ENCODE peak calls at places on chromosomes 13 and 19, in ten cellular contexts. K is stimulated activated effector memory CD8-positive, alpha-beta T cell treated with anti-CD3 and anti-CD28 coated beads, Interleukin-12 subunit alpha, Interleukin-12 subunit beta, amount 100 ng/mL, for 72 hours; E is activated CD4-positive, alpha-beta T cell treated with anti-CD3 and anti-CD28 coated beads, Interleukin-2, amount 10 ng/mL, durations not matched to agents 7 days and 5 days; A is GOT3; J is aorta; B is left colon; X is neural crest cell; H is putamen; S is NCI-H1417; F is RPMI7951. Y is an unnamed sample.

GRCh38 chr19:29578349-29578748 is 27.7 kb upstream of the POP4 start:
- DNase-seq in A (no peak), B (no peak), H (no peak), J (no peak), S (no peak), E (no peak), F (no peak), X (no peak), K (no peak), Y (no peak)

GRCh38 chr13:32595306-32595705 is 9.1 kb downstream of the PDS5B start:
- DNase-seq in K (no peak), A (no peak), E (no peak), F (no peak), J (no peak), X (no peak), B (no peak), H (no peak), S (no peak), Y (no peak)

GRCh38 chr19:10230155-10230903 is 802 bp downstream of the S1PR2 start:
- DNase-seq in J (peak; percentile 87), A (no peak), B (peak; percentile 55), K (peak; percentile 68), H (no peak), S (no peak), E (peak; percentile 56), F (no peak), X (peak; percentile 51), Y (peak; percentile 37)

GRCh38 chr13:24640752-24641151 is 39.5 kb upstream of the ATP12A start:
- DNase-seq in B (no peak), F (no peak), X (no peak), H (no peak), E (no peak), A (no peak), K (no peak), J (no peak), S (no peak), Y (no peak)

GRCh38 chr13:77000475-77000874 is 8.6 kb downstream of the CLN5 start:
- DNase-seq in E (no peak), H (no peak), K (no peak), A (no peak), X (no peak), J (no peak), B (no peak), F (no peak), S (no peak), Y (no peak)

GRCh38 chr13:101115762-101116161 is 300.5 kb downstream of the NALCN start:
- DNase-seq in B (no peak), X (no peak), A (no peak), J (no peak), K (no peak), S (no peak), E (no peak), F (no peak), H (peak; percentile 29), Y (no peak)

GRCh38 chr13:58630794-58631193 is 999.2 kb downstream of the PCDH17 start:
- DNase-seq in S (no peak), E (no peak), X (no peak), B (no peak), F (no peak), H (no peak), K (no peak), A (no peak), J (no peak), Y (no peak)

GRCh38 chr19:45518469-45518826 is 11.2 kb downstream of the VASP start:
- DNase-seq in F (no peak), J (no peak), H (no peak), S (no peak), A (no peak), B (no peak), X (no peak), K (no peak), E (no peak), Y (no peak)

GRCh38 chr19:49875801-49876421 is 1.2 kb downstream of the AKT1S1 start:
- DNase-seq in A (no peak), S (peak; percentile 50), K (no peak), H (peak; percentile 56), J (peak; percentile 91), X (peak; percentile 56), B (no peak), E (peak; percentile 70), F (peak; percentile 48), Y (peak; percentile 53)

GRCh38 chr13:41520699-41521630 is 63.6 kb downstream of the RGCC start:
- DNase-seq in B (no peak), A (no peak), H (no peak), S (no peak), E (no peak), K (peak; percentile 44), F (peak; percentile 90), X (no peak), J (no peak), Y (no peak)

GRCh38 chr19:13001166-13001501 is 5.9 kb downstream of the NFIX start:
- DNase-seq in S (no peak), H (no peak), X (no peak), A (no peak), J (no peak), F (no peak), K (no peak), E (no peak), B (no peak), Y (no peak)

GRCh38 chr13:25874907-25875306 is 176.9 kb downstream of the SHISA2 start:
- DNase-seq in E (peak; percentile 74), A (no peak), K (peak; percentile 55), S (no peak), H (no peak), F (no peak), X (no peak), J (no peak), B (no peak), Y (no peak)

GRCh38 chr13:75393839-75394238 is 88.1 kb downstream of the TBC1D4 start:
- DNase-seq in X (no peak), S (no peak), J (no peak), A (no peak), H (no peak), F (no peak), E (no peak), B (no peak), K (no peak), Y (no peak)